ENCODE peak calls at places on chromosomes 12 and 14, in four cellular contexts. D is K562, M is HCT116, A is H1. E is an unnamed sample.
A peak's percentile ranks its signal among the peaks of the same experiment; 100 is the strongest.

GRCh38 chr12:14893471-14894250 is 8.0 kb upstream of the MGP start:
- DNase-seq in D (no peak), M (no peak), A (no peak), E (no peak)

GRCh38 chr12:22377731-22378496 is 43.4 kb upstream of the ST8SIA1 start:
- DNase-seq in D (no peak), M (no peak), A (no peak), E (no peak)

GRCh38 chr14:23639891-23640523 is 3.8 kb downstream of the DHRS2 start:
- DNase-seq in D (no peak), M (no peak), A (no peak), E (no peak)

GRCh38 chr12:113220593-113221180 is 577 bp upstream of the TPCN1 start:
- DNase-seq in D (no peak), M (no peak), A (no peak), E (no peak)

GRCh38 chr14:84254205-84254788 is 1275.6 kb upstream of the FLRT2 start:
- DNase-seq in D (no peak), M (no peak), A (no peak), E (no peak)

GRCh38 chr12:12784911-12785814 is at the start of gene APOLD1:
- DNase-seq in D (no peak), M (no peak), A (no peak), E (no peak)

GRCh38 chr14:25041484-25041883 is 8.5 kb downstream of the STXBP6 start:
- DNase-seq in D (no peak), M (no peak), A (no peak), E (no peak)

GRCh38 chr14:46490150-46490769 is 161.3 kb downstream of the RPL10L start:
- DNase-seq in D (no peak), M (peak; percentile 12), A (no peak), E (peak; percentile 52)

GRCh38 chr12:14422516-14423230 is 57.2 kb downstream of the ATF7IP start:
- DNase-seq in D (no peak), M (no peak), A (no peak), E (no peak)

GRCh38 chr14:81519200-81519998 is 14.3 kb downstream of the SEL1L start:
- DNase-seq in D (no peak), M (no peak), A (no peak), E (peak; percentile 31)

GRCh38 chr14:54314365-54315134 is 82.3 kb upstream of the CDKN3 start:
- DNase-seq in D (no peak), M (no peak), A (no peak), E (no peak)

GRCh38 chr12:13367973-13368372 is 171.4 kb downstream of the EMP1 start:
- DNase-seq in D (no peak), M (no peak), A (no peak), E (no peak)

DNA sequence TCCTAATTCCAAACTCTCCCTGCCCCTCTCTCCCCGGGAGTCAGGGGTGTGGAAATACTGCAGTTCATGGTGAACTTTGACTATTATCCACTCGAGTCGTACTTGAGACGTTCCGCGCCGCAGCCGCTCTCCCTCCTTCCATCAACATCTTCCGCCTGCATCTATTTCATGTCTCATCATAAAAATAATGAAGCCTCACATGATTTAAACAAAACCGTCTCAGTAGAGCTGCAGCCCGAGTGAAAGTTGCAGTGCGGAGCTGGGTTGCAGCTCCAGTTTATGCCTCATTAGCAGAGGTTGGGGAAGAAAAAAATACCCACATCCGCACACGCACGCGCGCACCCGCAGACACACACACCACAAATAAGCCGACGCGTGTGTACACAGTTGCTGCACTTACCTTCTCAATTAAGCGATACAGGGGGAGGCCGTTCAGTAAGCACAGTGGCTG is 271 bp downstream of the LMO3 start:
- DNase-seq in D (no peak), M (no peak), A (no peak), E (no peak)
- TF ChIP-seq EGR1 in D (no peak), M (no peak), A (no peak), E (no peak)

GRCh38 chr12:67697443-67697842 is 48.9 kb downstream of the DYRK2 start:
- DNase-seq in D (no peak), M (no peak), A (no peak), E (no peak)
- TF ChIP-seq EGR1 in D (no peak), M (no peak), A (no peak), E (no peak)

GRCh38 chr12:99915251-99916082 is 69.3 kb downstream of the ANKS1B start:
- DNase-seq in D (no peak), M (no peak), A (no peak), E (no peak)
- TF ChIP-seq EGR1 in D (no peak), M (no peak), A (no peak), E (no peak)

GRCh38 chr12:109963743-109964429 is 32.3 kb downstream of the GIT2 start:
- DNase-seq in D (no peak), M (no peak), A (no peak), E (no peak)

GRCh38 chr12:109968801-109969200 is 27.4 kb downstream of the GIT2 start:
- DNase-seq in D (no peak), M (no peak), A (no peak), E (no peak)

GRCh38 chr12:109968032-109968420 is 28.1 kb downstream of the GIT2 start:
- DNase-seq in D (no peak), M (no peak), A (no peak), E (no peak)

GRCh38 chr12:109967383-109968031 is 28.7 kb downstream of the GIT2 start:
- DNase-seq in D (peak; percentile 20), M (no peak), A (no peak), E (no peak)

DNA sequence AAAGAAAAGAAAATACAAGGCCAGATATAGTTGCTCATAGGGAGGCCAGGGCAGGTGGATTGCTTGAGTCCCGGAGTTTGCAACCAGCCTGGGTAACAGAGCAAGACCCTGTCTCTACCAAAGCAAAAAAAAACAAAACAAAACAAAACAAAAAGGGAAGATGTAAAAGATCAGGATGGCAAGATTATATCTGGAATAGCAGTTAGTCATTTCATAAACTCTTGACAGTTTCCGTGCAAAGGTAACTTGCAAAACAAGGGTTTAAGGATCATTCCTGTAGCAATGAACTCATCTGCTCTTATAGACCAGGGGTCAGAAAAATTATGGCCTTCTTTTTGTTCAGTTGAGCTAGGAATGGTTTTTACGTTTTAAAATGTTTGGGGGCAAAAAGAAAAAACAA is 29.6 kb downstream of the GIT2 start:
- DNase-seq in D (no peak), M (no peak), A (no peak), E (no peak)
- TF ChIP-seq EGR1 in D (no peak), M (no peak), A (no peak), E (no peak)